ENCODE peak calls at places on chromosome X, in four cellular contexts. N is right atrium auricular region, Y is fibroblast of pulmonary artery, P is fibroblast of mammary gland. K is an unnamed sample.
A peak's percentile ranks its signal among the peaks of the same experiment; 100 is the strongest.

GRCh38 chrX:27728291-27728690 is 79.5 kb upstream of the MAGEB10 start:
- DNase-seq in N (no peak), Y (peak; percentile 72), P (peak; percentile 36), K (peak; percentile 65)

GRCh38 chrX:41666251-41666650 is 22.5 kb upstream of the GPR34 start:
- DNase-seq in N (no peak), Y (peak; percentile 58), P (peak; percentile 17), K (peak; percentile 78)

GRCh38 chrX:129678176-129678880 is 23.6 kb upstream of the APLN start:
- DNase-seq in N (no peak), Y (no peak), P (no peak), K (no peak)

GRCh38 chrX:44904542-44905115 is 31.6 kb downstream of the KDM6A start:
- DNase-seq in N (no peak), Y (no peak), P (no peak), K (peak; percentile 29)

GRCh38 chrX:21766101-21766500 is 8.2 kb upstream of the SMPX start:
- DNase-seq in N (no peak), Y (no peak), P (peak; percentile 3), K (no peak)

GRCh38 chrX:83535417-83536244 is 27.5 kb downstream of the POU3F4 start:
- DNase-seq in N (no peak), Y (no peak), P (no peak), K (no peak)

GRCh38 chrX:132877954-132878536 is 80.4 kb downstream of the HS6ST2 start:
- DNase-seq in N (no peak), Y (no peak), P (no peak), K (no peak)

GRCh38 chrX:44432641-44433040 is 89.2 kb upstream of the EFHC2 start:
- DNase-seq in N (no peak), Y (peak; percentile 35), P (peak; percentile 11), K (no peak)

GRCh38 chrX:10265775-10266174 is 109.0 kb downstream of the CLCN4 start:
- DNase-seq in N (no peak), Y (no peak), P (no peak), K (no peak)

DNA sequence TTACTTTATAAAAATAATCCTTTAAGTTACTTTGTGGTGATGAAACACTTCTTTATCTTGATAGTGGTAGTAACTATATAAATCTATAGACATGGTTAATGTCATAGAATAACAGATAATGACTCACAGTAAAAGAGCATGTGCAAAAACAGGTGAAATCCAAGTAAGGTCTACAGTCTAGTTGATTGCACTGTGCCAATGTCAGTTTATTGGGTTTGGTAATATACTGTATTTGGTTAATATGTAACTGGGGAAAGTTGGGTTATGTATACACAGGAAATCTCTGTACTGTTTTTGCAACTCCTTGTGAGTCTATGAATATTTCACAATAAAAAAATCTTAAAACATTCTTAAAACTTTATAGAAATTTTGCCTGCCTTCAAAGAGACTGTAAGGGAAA is 1067.6 kb upstream of the FTHL17 start:
- DNase-seq in N (no peak), Y (no peak), P (no peak), K (no peak)
- H3K4me3 ChIP-seq in N (no peak overlapping the region), Y (no peak overlapping the region), P (no peak overlapping the region), K (no peak overlapping the region)

DNA sequence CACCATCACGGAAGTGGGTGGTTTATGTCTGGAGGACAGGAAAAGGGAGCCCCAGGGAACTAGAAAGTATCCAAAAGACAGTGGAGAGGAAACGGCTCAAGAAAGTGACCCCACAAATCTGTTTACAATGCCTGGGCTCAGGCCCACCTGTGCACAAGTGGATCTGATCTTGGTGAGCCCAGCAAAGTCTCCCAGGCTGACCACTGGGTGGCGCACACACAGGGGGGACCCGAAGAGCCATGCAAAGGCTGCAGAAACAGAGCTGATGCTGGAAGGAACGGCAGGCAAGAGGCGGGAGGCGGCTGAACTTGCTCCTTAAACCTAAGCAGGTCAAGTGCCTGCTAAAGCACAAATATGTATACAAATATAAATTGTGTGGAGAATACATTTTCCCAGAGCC is 9.6 kb downstream of the HAUS7 start:
- DNase-seq in N (no peak), Y (peak; percentile 55), P (peak; percentile 48), K (peak; percentile 47)
- TF ChIP-seq CTCF in N (peak; percentile 65), Y (peak; percentile 60), P (peak; percentile 58), K (peak; percentile 71)

GRCh38 chrX:103276581-103277002 is at the start of gene TCEAL5:
- DNase-seq in N (no peak), Y (no peak), P (no peak), K (no peak)
- H3K4me3 ChIP-seq in N (no peak within 1 kb of the TSS), Y (no peak within 1 kb of the TSS), P (no peak within 1 kb of the TSS), K (no peak within 1 kb of the TSS)

DNA sequence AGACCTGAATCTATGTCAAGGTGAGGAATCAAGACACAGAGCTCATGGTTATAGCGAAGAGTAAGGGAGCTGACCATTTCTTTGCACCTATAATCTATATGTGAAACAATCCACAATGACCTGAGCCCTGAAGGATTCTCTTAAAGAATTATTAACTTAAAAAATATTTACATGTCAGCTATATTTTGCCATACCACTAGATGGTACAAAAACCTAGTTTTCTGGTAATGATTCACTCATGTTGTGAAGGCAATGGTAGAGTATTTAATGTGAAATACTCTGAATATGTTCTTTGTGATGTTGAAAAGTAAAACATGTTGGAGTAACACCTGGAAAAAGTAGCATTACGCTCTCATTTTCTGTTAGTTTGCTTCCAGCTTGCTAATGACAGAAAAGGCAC is 40.0 kb downstream of the VGLL1 start:
- DNase-seq in N (no peak), Y (no peak), P (no peak), K (no peak)
- TF ChIP-seq CTCF in N (no peak), Y (no peak), P (peak; percentile 3), K (no peak)

DNA sequence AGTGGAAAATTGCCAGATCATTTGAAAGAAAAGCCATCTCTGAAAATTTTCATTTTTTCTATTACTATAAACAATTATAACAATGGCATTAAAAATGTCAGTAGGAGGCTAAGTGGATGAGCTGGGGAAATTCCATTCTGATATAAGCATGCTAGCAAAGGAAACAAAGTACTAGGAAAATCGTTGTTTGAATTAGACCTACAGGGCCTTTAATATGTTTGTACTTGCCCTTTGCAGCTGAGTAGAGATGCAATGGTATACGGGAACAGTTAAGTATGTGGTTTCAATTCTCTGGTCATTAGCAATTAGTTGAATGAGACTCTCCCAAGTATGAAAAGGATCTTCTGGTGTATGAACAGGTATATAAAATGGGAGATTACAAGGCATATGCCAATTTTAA is 452.2 kb downstream of the PCDH11X start:
- DNase-seq in N (no peak), Y (no peak), P (no peak), K (no peak)
- H3K4me3 ChIP-seq in N (no peak overlapping the region), Y (no peak overlapping the region), P (no peak overlapping the region), K (no peak overlapping the region)

DNA sequence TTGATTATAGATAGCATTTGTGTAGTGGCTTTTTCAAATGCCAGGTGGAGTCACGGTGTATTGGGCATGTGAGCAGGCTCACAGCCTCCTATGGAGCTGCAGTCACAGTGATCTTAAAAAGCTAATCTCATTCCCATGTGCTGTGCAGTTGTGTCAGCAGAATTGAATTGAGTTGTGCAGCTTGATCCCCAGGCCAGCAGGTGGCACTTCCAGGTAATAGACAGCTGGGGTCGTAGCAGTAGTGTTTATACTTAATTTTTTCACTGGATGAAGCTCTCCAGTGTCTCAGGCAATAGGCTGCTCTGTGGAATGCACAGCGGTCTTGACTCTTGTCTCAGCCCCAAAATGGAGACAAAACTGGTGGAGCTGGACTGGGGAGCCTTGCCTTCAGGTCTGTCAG is 1028.1 kb downstream of the SH3BGRL start:
- DNase-seq in N (no peak), Y (no peak), P (no peak), K (no peak)
- TF ChIP-seq CTCF in N (no peak), Y (no peak), P (no peak), K (no peak)

K was measured in fibroblast of the aortic adventitia.